ENCODE peak calls at places on chromosomes 11 and 22, in five cellular contexts. T is T-cell; Z is naive thymus-derived CD8-positive, alpha-beta T cell; L is right atrium auricular region; W is iris pigment epithelial cell. U is an unnamed sample.

GRCh38 chr22:20299736-20300136 is 20.1 kb downstream of the DGCR6L start:
- DNase-seq in T (no peak), Z (no peak), L (no peak), W (peak; percentile 34), U (peak; percentile 41)

GRCh38 chr11:101584129-101584515 is 315 bp upstream of the TRPC6 start:
- DNase-seq in T (no peak), Z (no peak), L (no peak), W (no peak), U (no peak)

GRCh38 chr22:39994566-39995345 is at the start of gene FAM83F:
- DNase-seq in T (no peak), Z (no peak), L (no peak), W (no peak), U (peak; percentile 40)

GRCh38 chr11:118749429-118749828 is 41.5 kb downstream of the DDX6 start:
- DNase-seq in T (no peak), Z (no peak), L (no peak), W (no peak), U (no peak)

GRCh38 chr11:111920908-111921307 is 2.2 kb downstream of the C11orf52 start:
- DNase-seq in T (no peak), Z (no peak), L (no peak), W (no peak), U (no peak)

GRCh38 chr11:124807660-124808270 is 7.6 kb upstream of the MSANTD2 start:
- DNase-seq in T (no peak), Z (no peak), L (no peak), W (no peak), U (no peak)

GRCh38 chr11:28447226-28447625 is 339.0 kb downstream of the METTL15 start:
- DNase-seq in T (no peak), Z (no peak), L (no peak), W (peak; percentile 82), U (no peak)

GRCh38 chr11:128901655-128902514 is 10.7 kb downstream of the KCNJ5 start:
- DNase-seq in T (no peak), Z (no peak), L (no peak), W (no peak), U (no peak)

GRCh38 chr11:71927813-71928738 is at the start of gene XNDC1N:
- DNase-seq in T (peak; percentile 60), Z (peak; percentile 89), L (peak; percentile 70), W (peak; percentile 92), U (peak; percentile 96)

GRCh38 chr11:71176812-71177211 is 75.6 kb downstream of the SHANK2 start:
- DNase-seq in T (no peak), Z (no peak), L (no peak), W (no peak), U (no peak)

GRCh38 chr11:813440-814096 is 3.8 kb downstream of the RPLP2 start:
- DNase-seq in T (no peak), Z (no peak), L (no peak), W (no peak), U (no peak)

GRCh38 chr11:68472778-68473177 is 12.2 kb downstream of the PPP6R3 start:
- DNase-seq in T (no peak), Z (no peak), L (no peak), W (no peak), U (no peak)

GRCh38 chr22:47449508-47450270 is 687.2 kb downstream of the TBC1D22A start:
- DNase-seq in T (no peak), Z (no peak), L (no peak), W (no peak), U (no peak)

GRCh38 chr22:50696799-50697561 is 24.4 kb downstream of the SHANK3 start:
- DNase-seq in T (no peak), Z (peak; percentile 31), L (no peak), W (peak; percentile 15), U (no peak)

GRCh38 chr22:46481386-46481785 is 56.0 kb downstream of the CELSR1 start:
- DNase-seq in T (no peak), Z (no peak), L (no peak), W (no peak), U (no peak)

GRCh38 chr22:42399315-42400271 is 32.6 kb downstream of the NFAM1 start:
- DNase-seq in T (no peak), Z (no peak), L (no peak), W (no peak), U (peak; percentile 44)

GRCh38 chr22:41352058-41352457 is 29.7 kb upstream of the TEF start:
- DNase-seq in T (no peak), Z (no peak), L (no peak), W (peak; percentile 53), U (peak; percentile 22)

GRCh38 chr11:118338637-118339061 is 3.9 kb downstream of the CD3D start:
- DNase-seq in T (peak; percentile 83), Z (peak; percentile 98), L (no peak), W (peak; percentile 9), U (no peak)

GRCh38 chr11:15936011-15936410 is 420.3 kb downstream of the SOX6 start:
- DNase-seq in T (no peak), Z (no peak), L (no peak), W (no peak), U (no peak)

GRCh38 chr11:75476716-75477613 is 44.0 kb upstream of the KLHL35 start:
- DNase-seq in T (no peak), Z (peak; percentile 49), L (no peak), W (peak; percentile 12), U (no peak)